ENCODE peak calls at places on chromosomes 16 and 17, in five cellular contexts. X, W, A, I and B are unnamed samples. For H3K36me3, the result is how much of the 10 kb centered on the place peaks cover.

GRCh38 chr16:15059324-15059723 is 3.5 kb upstream of the NTAN1 start:
- DNase-seq in A (no peak), I (no peak), W (no peak), X (no peak), B (no peak)

GRCh38 chr17:30278032-30278431 is 13.7 kb downstream of the BLMH start:
- DNase-seq in I (no peak), W (peak), X (no peak), A (peak), B (no peak)

GRCh38 chr17:16339402-16339801 is 13.9 kb downstream of the CENPV start:
- DNase-seq in X (no peak), A (no peak), I (no peak), W (no peak), B (no peak)

GRCh38 chr17:81121841-81122733 is 43.2 kb upstream of the PVALEF start:
- DNase-seq in X (no peak), A (no peak), I (peak), W (no peak), B (no peak)

GRCh38 chr16:89316701-89317100 is 99.2 kb downstream of the ZNF778 start:
- DNase-seq in X (no peak), A (no peak), W (no peak), I (no peak), B (no peak)

GRCh38 chr16:71230122-71230845 is at the start of gene HYDIN:
- DNase-seq in W (peak), I (peak), X (no peak), A (peak), B (peak)

GRCh38 chr16:1257561-1258217 is 1.8 kb downstream of the TPSD1 start:
- DNase-seq in X (no peak), A (no peak), I (no peak), W (no peak), B (no peak)

GRCh38 chr17:35801583-35802224 is 6.3 kb upstream of the MMP28 start:
- DNase-seq in X (no peak), A (no peak), I (no peak), W (no peak), B (no peak)

GRCh38 chr16:9370071-9370491 is 278.6 kb downstream of the HAPSTR1 start:
- DNase-seq in A (no peak), W (no peak), I (no peak), X (no peak), B (no peak)

GRCh38 chr16:7644171-7644570 is 311.5 kb downstream of the RBFOX1 start:
- DNase-seq in A (no peak), I (no peak), X (no peak), W (no peak), B (no peak)

GRCh38 chr16:71855937-71856662 is 10.3 kb downstream of the ATXN1L start:
- DNase-seq in I (no peak), W (no peak), X (no peak), A (no peak), B (no peak)

GRCh38 chr17:49610883-49611584 is 35.4 kb downstream of the NXPH3 start:
- DNase-seq in X (no peak), I (no peak), A (no peak), W (no peak), B (peak)

GRCh38 chr16:49473773-49474172 is 100.2 kb downstream of the C16orf78 start:
- DNase-seq in W (no peak), X (no peak), I (no peak), A (no peak), B (no peak)

GRCh38 chr16:1538804-1539520 is 5.5 kb downstream of the TMEM204 start:
- DNase-seq in A (no peak), X (no peak), I (peak), W (peak), B (no peak)

GRCh38 chr17:58536541-58536940 is 22.1 kb upstream of the MTMR4 start:
- DNase-seq in W (no peak), I (no peak), X (no peak), A (no peak), B (no peak)

GRCh38 chr17:83183150-83183820 is 103.9 kb downstream of the METRNL start:
- DNase-seq in X (no peak), W (no peak), I (peak), A (no peak), B (no peak)
- H3K36me3 ChIP-seq in X (under half), W (under half), I (under half), A (under half), B (under half)

GRCh38 chr17:41133880-41134735 is 6.2 kb downstream of the KRTAP4-6 start:
- DNase-seq in X (no peak), A (no peak), I (no peak), W (no peak), B (no peak)

GRCh38 chr17:41127371-41127770 is 3.4 kb upstream of the KRTAP4-12 start:
- DNase-seq in A (no peak), W (no peak), X (no peak), I (no peak), B (no peak)

GRCh38 chr17:41126412-41126811 is 2.4 kb upstream of the KRTAP4-12 start:
- DNase-seq in X (no peak), A (no peak), I (no peak), W (no peak), B (no peak)

DNA sequence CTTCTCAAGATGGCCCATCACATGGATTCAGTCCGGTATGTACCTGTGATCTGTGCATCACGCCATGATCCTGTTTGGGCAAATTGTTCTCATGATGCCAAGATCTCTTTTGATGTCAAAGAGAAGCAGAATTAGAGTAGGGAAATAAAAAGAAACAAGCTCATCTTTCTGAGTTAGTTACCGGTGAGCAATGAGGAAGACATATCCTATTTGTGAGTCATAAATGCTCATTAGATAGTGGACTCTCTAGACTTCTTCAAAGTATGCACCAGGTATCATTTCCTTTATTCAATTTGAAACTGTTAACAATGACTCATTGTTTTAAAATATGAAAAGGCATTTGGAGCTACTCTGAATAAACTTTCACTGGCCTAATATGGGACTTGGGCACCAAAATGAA is 8.0 kb upstream of the KRTAP4-12 start:
- DNase-seq in A (peak), W (no peak), I (no peak), X (no peak), B (no peak)
- TF ChIP-seq CTCF in A (no peak), W (no peak), I (no peak), X (no peak), B (no peak)

DNA sequence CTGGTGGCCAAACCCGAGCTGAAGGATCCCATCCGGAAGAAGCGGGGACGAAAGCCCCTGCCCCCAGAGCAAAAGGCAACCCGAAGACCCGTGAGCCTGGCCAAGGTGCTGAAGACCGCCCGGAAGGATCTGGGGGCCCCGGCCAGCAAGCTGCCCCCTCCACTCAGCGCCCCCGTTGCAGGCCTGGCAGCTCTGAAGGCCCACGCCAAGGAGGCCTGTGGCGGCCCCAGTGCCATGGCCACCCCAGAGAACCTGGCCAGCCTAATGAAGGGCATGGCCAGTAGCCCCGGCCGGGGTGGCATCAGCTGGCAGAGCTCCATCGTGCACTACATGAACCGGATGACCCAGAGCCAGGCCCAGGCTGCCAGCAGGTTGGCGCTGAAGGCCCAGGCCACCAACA is 5.9 kb downstream of the CBX2 start:
- DNase-seq in W (no peak), I (no peak), A (no peak), X (no peak), B (no peak)
- H3K36me3 ChIP-seq in W (under half), I (under half), A (under half), X (under half), B (under half)

DNA sequence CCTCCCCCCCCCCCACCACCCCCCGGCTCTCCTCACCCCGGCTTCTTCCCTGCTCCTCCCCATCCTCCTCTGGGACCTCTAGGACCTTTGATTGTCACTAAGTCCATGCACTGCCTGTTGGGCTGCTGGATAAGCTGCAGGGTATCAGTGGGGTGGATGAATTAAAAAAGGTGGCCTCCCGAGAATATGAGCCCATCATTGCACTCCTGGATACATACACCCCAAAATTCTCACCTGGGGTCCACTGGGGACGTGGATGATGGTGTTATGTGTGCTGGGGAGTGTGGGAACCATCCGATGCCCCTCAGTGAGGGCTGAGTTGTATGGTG is 88.8 kb downstream of the IRF8 start:
- DNase-seq in X (no peak), I (no peak), W (no peak), A (no peak), B (no peak)
- TF ChIP-seq CTCF in X (peak), I (no peak), W (no peak), A (no peak), B (no peak)